ENCODE peak calls at places on chromosomes 16 and 17, in ten cellular contexts. One of them, this sample, is unnamed.

GRCh38 chr16:89476811-89477261 is 13.5 kb downstream of the ANKRD11 start:
- DNase-seq in DMS 273 treated with DMSO at 0.1 percent for 48 hours: no peak
- DNase-seq in BJ: no peak
- DNase-seq in stimulated activated CD4-positive, alpha-beta T cell treated with anti-CD3 and anti-CD28 coated beads, TNF-alpha, amount 100 ng/mL, for 48 hours: no peak
- DNase-seq in HAP-1: no peak
- DNase-seq in bronchial epithelial cell: peak
- DNase-seq in nucleus accumbens: no peak
- DNase-seq in NCI-H1694 treated with DMSO at 0.1 percent for 48 hours: no peak
- DNase-seq in T-helper 22 cell: no peak
- DNase-seq in T-cell: no peak
- DNase-seq in this sample: no peak

GRCh38 chr17:6059406-6059805 is 10.8 kb upstream of the WSCD1 start:
- DNase-seq in DMS 273 treated with DMSO at 0.1 percent for 48 hours: no peak
- DNase-seq in BJ: no peak
- DNase-seq in stimulated activated CD4-positive, alpha-beta T cell treated with anti-CD3 and anti-CD28 coated beads, TNF-alpha, amount 100 ng/mL, for 48 hours: no peak
- DNase-seq in HAP-1: no peak
- DNase-seq in bronchial epithelial cell: no peak
- DNase-seq in nucleus accumbens: no peak
- DNase-seq in NCI-H1694 treated with DMSO at 0.1 percent for 48 hours: no peak
- DNase-seq in T-helper 22 cell: no peak
- DNase-seq in T-cell: no peak
- DNase-seq in this sample: no peak

GRCh38 chr17:78253946-78254672 is 22.7 kb downstream of the TMEM235 start:
- DNase-seq in DMS 273 treated with DMSO at 0.1 percent for 48 hours: peak
- DNase-seq in BJ: peak
- DNase-seq in stimulated activated CD4-positive, alpha-beta T cell treated with anti-CD3 and anti-CD28 coated beads, TNF-alpha, amount 100 ng/mL, for 48 hours: peak
- DNase-seq in HAP-1: peak
- DNase-seq in bronchial epithelial cell: peak
- DNase-seq in nucleus accumbens: peak
- DNase-seq in NCI-H1694 treated with DMSO at 0.1 percent for 48 hours: peak
- DNase-seq in T-helper 22 cell: peak
- DNase-seq in T-cell: peak
- DNase-seq in this sample: peak

GRCh38 chr17:5758651-5759050 is 174.3 kb upstream of the NLRP1 start:
- DNase-seq in DMS 273 treated with DMSO at 0.1 percent for 48 hours: no peak
- DNase-seq in BJ: no peak
- DNase-seq in stimulated activated CD4-positive, alpha-beta T cell treated with anti-CD3 and anti-CD28 coated beads, TNF-alpha, amount 100 ng/mL, for 48 hours: no peak
- DNase-seq in HAP-1: no peak
- DNase-seq in bronchial epithelial cell: peak
- DNase-seq in nucleus accumbens: no peak
- DNase-seq in NCI-H1694 treated with DMSO at 0.1 percent for 48 hours: no peak
- DNase-seq in T-helper 22 cell: no peak
- DNase-seq in T-cell: no peak
- DNase-seq in this sample: no peak

GRCh38 chr16:29126057-29126494 is 141.2 kb downstream of the LAT start:
- DNase-seq in DMS 273 treated with DMSO at 0.1 percent for 48 hours: no peak
- DNase-seq in BJ: no peak
- DNase-seq in stimulated activated CD4-positive, alpha-beta T cell treated with anti-CD3 and anti-CD28 coated beads, TNF-alpha, amount 100 ng/mL, for 48 hours: no peak
- DNase-seq in HAP-1: no peak
- DNase-seq in bronchial epithelial cell: no peak
- DNase-seq in nucleus accumbens: no peak
- DNase-seq in NCI-H1694 treated with DMSO at 0.1 percent for 48 hours: no peak
- DNase-seq in T-helper 22 cell: no peak
- DNase-seq in T-cell: no peak
- DNase-seq in this sample: no peak

GRCh38 chr17:65515959-65516948 is 45.2 kb downstream of the AXIN2 start:
- DNase-seq in DMS 273 treated with DMSO at 0.1 percent for 48 hours: no peak
- DNase-seq in BJ: no peak
- DNase-seq in stimulated activated CD4-positive, alpha-beta T cell treated with anti-CD3 and anti-CD28 coated beads, TNF-alpha, amount 100 ng/mL, for 48 hours: no peak
- DNase-seq in HAP-1: no peak
- DNase-seq in bronchial epithelial cell: no peak
- DNase-seq in nucleus accumbens: no peak
- DNase-seq in NCI-H1694 treated with DMSO at 0.1 percent for 48 hours: no peak
- DNase-seq in T-helper 22 cell: no peak
- DNase-seq in T-cell: no peak
- DNase-seq in this sample: no peak

GRCh38 chr17:73064084-73064938 is 28.2 kb downstream of the SLC39A11 start:
- DNase-seq in DMS 273 treated with DMSO at 0.1 percent for 48 hours: peak
- DNase-seq in BJ: no peak
- DNase-seq in stimulated activated CD4-positive, alpha-beta T cell treated with anti-CD3 and anti-CD28 coated beads, TNF-alpha, amount 100 ng/mL, for 48 hours: no peak
- DNase-seq in HAP-1: no peak
- DNase-seq in bronchial epithelial cell: no peak
- DNase-seq in nucleus accumbens: no peak
- DNase-seq in NCI-H1694 treated with DMSO at 0.1 percent for 48 hours: peak
- DNase-seq in T-helper 22 cell: no peak
- DNase-seq in T-cell: no peak
- DNase-seq in this sample: no peak

GRCh38 chr17:36641331-36641876 is 40.0 kb downstream of the MRM1 start:
- DNase-seq in DMS 273 treated with DMSO at 0.1 percent for 48 hours: no peak
- DNase-seq in BJ: no peak
- DNase-seq in stimulated activated CD4-positive, alpha-beta T cell treated with anti-CD3 and anti-CD28 coated beads, TNF-alpha, amount 100 ng/mL, for 48 hours: no peak
- DNase-seq in HAP-1: no peak
- DNase-seq in bronchial epithelial cell: no peak
- DNase-seq in nucleus accumbens: no peak
- DNase-seq in NCI-H1694 treated with DMSO at 0.1 percent for 48 hours: no peak
- DNase-seq in T-helper 22 cell: no peak
- DNase-seq in T-cell: no peak
- DNase-seq in this sample: no peak

GRCh38 chr17:42354956-42355843 is 33.0 kb downstream of the STAT3 start:
- DNase-seq in DMS 273 treated with DMSO at 0.1 percent for 48 hours: no peak
- DNase-seq in BJ: no peak
- DNase-seq in stimulated activated CD4-positive, alpha-beta T cell treated with anti-CD3 and anti-CD28 coated beads, TNF-alpha, amount 100 ng/mL, for 48 hours: no peak
- DNase-seq in HAP-1: no peak
- DNase-seq in bronchial epithelial cell: no peak
- DNase-seq in nucleus accumbens: no peak
- DNase-seq in NCI-H1694 treated with DMSO at 0.1 percent for 48 hours: no peak
- DNase-seq in T-helper 22 cell: no peak
- DNase-seq in T-cell: no peak
- DNase-seq in this sample: no peak

GRCh38 chr16:75095637-75096036 is 20.9 kb downstream of the LDHD start:
- DNase-seq in DMS 273 treated with DMSO at 0.1 percent for 48 hours: no peak
- DNase-seq in BJ: no peak
- DNase-seq in stimulated activated CD4-positive, alpha-beta T cell treated with anti-CD3 and anti-CD28 coated beads, TNF-alpha, amount 100 ng/mL, for 48 hours: no peak
- DNase-seq in HAP-1: no peak
- DNase-seq in bronchial epithelial cell: no peak
- DNase-seq in nucleus accumbens: no peak
- DNase-seq in NCI-H1694 treated with DMSO at 0.1 percent for 48 hours: no peak
- DNase-seq in T-helper 22 cell: no peak
- DNase-seq in T-cell: no peak
- DNase-seq in this sample: no peak

GRCh38 chr17:58120195-58120822 is 27.9 kb upstream of the OR4D1 start:
- DNase-seq in DMS 273 treated with DMSO at 0.1 percent for 48 hours: no peak
- DNase-seq in BJ: no peak
- DNase-seq in stimulated activated CD4-positive, alpha-beta T cell treated with anti-CD3 and anti-CD28 coated beads, TNF-alpha, amount 100 ng/mL, for 48 hours: peak
- DNase-seq in HAP-1: peak
- DNase-seq in bronchial epithelial cell: peak
- DNase-seq in nucleus accumbens: no peak
- DNase-seq in NCI-H1694 treated with DMSO at 0.1 percent for 48 hours: no peak
- DNase-seq in T-helper 22 cell: no peak
- DNase-seq in T-cell: peak
- DNase-seq in this sample: peak

GRCh38 chr16:69555437-69555836 is 10.3 kb upstream of the NFAT5 start:
- DNase-seq in DMS 273 treated with DMSO at 0.1 percent for 48 hours: no peak
- DNase-seq in BJ: no peak
- DNase-seq in stimulated activated CD4-positive, alpha-beta T cell treated with anti-CD3 and anti-CD28 coated beads, TNF-alpha, amount 100 ng/mL, for 48 hours: no peak
- DNase-seq in HAP-1: no peak
- DNase-seq in bronchial epithelial cell: no peak
- DNase-seq in nucleus accumbens: no peak
- DNase-seq in NCI-H1694 treated with DMSO at 0.1 percent for 48 hours: no peak
- DNase-seq in T-helper 22 cell: no peak
- DNase-seq in T-cell: no peak
- DNase-seq in this sample: no peak

GRCh38 chr16:57759131-57759530 is 23.6 kb downstream of the KATNB1 start:
- DNase-seq in DMS 273 treated with DMSO at 0.1 percent for 48 hours: no peak
- DNase-seq in BJ: no peak
- DNase-seq in stimulated activated CD4-positive, alpha-beta T cell treated with anti-CD3 and anti-CD28 coated beads, TNF-alpha, amount 100 ng/mL, for 48 hours: no peak
- DNase-seq in HAP-1: no peak
- DNase-seq in bronchial epithelial cell: no peak
- DNase-seq in nucleus accumbens: no peak
- DNase-seq in NCI-H1694 treated with DMSO at 0.1 percent for 48 hours: no peak
- DNase-seq in T-helper 22 cell: no peak
- DNase-seq in T-cell: no peak
- DNase-seq in this sample: no peak

GRCh38 chr16:85863384-85863774 is 35.6 kb upstream of the IRF8 start:
- DNase-seq in DMS 273 treated with DMSO at 0.1 percent for 48 hours: no peak
- DNase-seq in BJ: no peak
- DNase-seq in stimulated activated CD4-positive, alpha-beta T cell treated with anti-CD3 and anti-CD28 coated beads, TNF-alpha, amount 100 ng/mL, for 48 hours: no peak
- DNase-seq in HAP-1: no peak
- DNase-seq in bronchial epithelial cell: no peak
- DNase-seq in nucleus accumbens: no peak
- DNase-seq in NCI-H1694 treated with DMSO at 0.1 percent for 48 hours: no peak
- DNase-seq in T-helper 22 cell: no peak
- DNase-seq in T-cell: no peak
- DNase-seq in this sample: no peak

GRCh38 chr16:83027973-83028372 is 401.2 kb downstream of the CDH13 start:
- DNase-seq in DMS 273 treated with DMSO at 0.1 percent for 48 hours: no peak
- DNase-seq in BJ: no peak
- DNase-seq in stimulated activated CD4-positive, alpha-beta T cell treated with anti-CD3 and anti-CD28 coated beads, TNF-alpha, amount 100 ng/mL, for 48 hours: no peak
- DNase-seq in HAP-1: no peak
- DNase-seq in bronchial epithelial cell: no peak
- DNase-seq in nucleus accumbens: no peak
- DNase-seq in NCI-H1694 treated with DMSO at 0.1 percent for 48 hours: no peak
- DNase-seq in T-helper 22 cell: no peak
- DNase-seq in T-cell: no peak
- DNase-seq in this sample: no peak

GRCh38 chr17:1888741-1889140 is 58.9 kb downstream of the RPA1 start:
- DNase-seq in DMS 273 treated with DMSO at 0.1 percent for 48 hours: no peak
- DNase-seq in BJ: no peak
- DNase-seq in stimulated activated CD4-positive, alpha-beta T cell treated with anti-CD3 and anti-CD28 coated beads, TNF-alpha, amount 100 ng/mL, for 48 hours: no peak
- DNase-seq in HAP-1: no peak
- DNase-seq in bronchial epithelial cell: no peak
- DNase-seq in nucleus accumbens: no peak
- DNase-seq in NCI-H1694 treated with DMSO at 0.1 percent for 48 hours: no peak
- DNase-seq in T-helper 22 cell: no peak
- DNase-seq in T-cell: no peak
- DNase-seq in this sample: no peak

GRCh38 chr17:43940630-43941029 is 1.6 kb downstream of the PPY start:
- DNase-seq in DMS 273 treated with DMSO at 0.1 percent for 48 hours: no peak
- DNase-seq in BJ: no peak
- DNase-seq in stimulated activated CD4-positive, alpha-beta T cell treated with anti-CD3 and anti-CD28 coated beads, TNF-alpha, amount 100 ng/mL, for 48 hours: no peak
- DNase-seq in HAP-1: peak
- DNase-seq in bronchial epithelial cell: no peak
- DNase-seq in nucleus accumbens: no peak
- DNase-seq in NCI-H1694 treated with DMSO at 0.1 percent for 48 hours: peak
- DNase-seq in T-helper 22 cell: no peak
- DNase-seq in T-cell: peak
- DNase-seq in this sample: no peak

GRCh38 chr16:11099672-11100195 is 155.4 kb downstream of the CLEC16A start:
- DNase-seq in DMS 273 treated with DMSO at 0.1 percent for 48 hours: no peak
- DNase-seq in BJ: no peak
- DNase-seq in stimulated activated CD4-positive, alpha-beta T cell treated with anti-CD3 and anti-CD28 coated beads, TNF-alpha, amount 100 ng/mL, for 48 hours: no peak
- DNase-seq in HAP-1: no peak
- DNase-seq in bronchial epithelial cell: no peak
- DNase-seq in nucleus accumbens: no peak
- DNase-seq in NCI-H1694 treated with DMSO at 0.1 percent for 48 hours: no peak
- DNase-seq in T-helper 22 cell: no peak
- DNase-seq in T-cell: no peak
- DNase-seq in this sample: no peak

GRCh38 chr17:3027786-3028532 is 35.4 kb downstream of the OR1D5 start:
- DNase-seq in DMS 273 treated with DMSO at 0.1 percent for 48 hours: no peak
- DNase-seq in BJ: no peak
- DNase-seq in stimulated activated CD4-positive, alpha-beta T cell treated with anti-CD3 and anti-CD28 coated beads, TNF-alpha, amount 100 ng/mL, for 48 hours: no peak
- DNase-seq in HAP-1: no peak
- DNase-seq in bronchial epithelial cell: no peak
- DNase-seq in nucleus accumbens: no peak
- DNase-seq in NCI-H1694 treated with DMSO at 0.1 percent for 48 hours: no peak
- DNase-seq in T-helper 22 cell: no peak
- DNase-seq in T-cell: no peak
- DNase-seq in this sample: no peak

GRCh38 chr16:1338855-1339675 is 5.6 kb downstream of the BAIAP3 start:
- DNase-seq in DMS 273 treated with DMSO at 0.1 percent for 48 hours: no peak
- DNase-seq in BJ: no peak
- DNase-seq in stimulated activated CD4-positive, alpha-beta T cell treated with anti-CD3 and anti-CD28 coated beads, TNF-alpha, amount 100 ng/mL, for 48 hours: no peak
- DNase-seq in HAP-1: no peak
- DNase-seq in bronchial epithelial cell: no peak
- DNase-seq in nucleus accumbens: no peak
- DNase-seq in NCI-H1694 treated with DMSO at 0.1 percent for 48 hours: no peak
- DNase-seq in T-helper 22 cell: no peak
- DNase-seq in T-cell: no peak
- DNase-seq in this sample: no peak

GRCh38 chr17:56808503-56808902 is 25.2 kb downstream of the C17orf67 start:
- DNase-seq in DMS 273 treated with DMSO at 0.1 percent for 48 hours: peak
- DNase-seq in BJ: no peak
- DNase-seq in stimulated activated CD4-positive, alpha-beta T cell treated with anti-CD3 and anti-CD28 coated beads, TNF-alpha, amount 100 ng/mL, for 48 hours: no peak
- DNase-seq in HAP-1: no peak
- DNase-seq in bronchial epithelial cell: peak
- DNase-seq in nucleus accumbens: no peak
- DNase-seq in NCI-H1694 treated with DMSO at 0.1 percent for 48 hours: peak
- DNase-seq in T-helper 22 cell: no peak
- DNase-seq in T-cell: no peak
- DNase-seq in this sample: no peak

GRCh38 chr16:27322858-27323780 is 9.3 kb downstream of the IL4R start:
- DNase-seq in DMS 273 treated with DMSO at 0.1 percent for 48 hours: no peak
- DNase-seq in BJ: no peak
- DNase-seq in stimulated activated CD4-positive, alpha-beta T cell treated with anti-CD3 and anti-CD28 coated beads, TNF-alpha, amount 100 ng/mL, for 48 hours: no peak
- DNase-seq in HAP-1: no peak
- DNase-seq in bronchial epithelial cell: peak
- DNase-seq in nucleus accumbens: no peak
- DNase-seq in NCI-H1694 treated with DMSO at 0.1 percent for 48 hours: no peak
- DNase-seq in T-helper 22 cell: no peak
- DNase-seq in T-cell: no peak
- DNase-seq in this sample: no peak

GRCh38 chr17:33982872-33983271 is 272.2 kb upstream of the CCL2 start:
- DNase-seq in DMS 273 treated with DMSO at 0.1 percent for 48 hours: no peak
- DNase-seq in BJ: no peak
- DNase-seq in stimulated activated CD4-positive, alpha-beta T cell treated with anti-CD3 and anti-CD28 coated beads, TNF-alpha, amount 100 ng/mL, for 48 hours: no peak
- DNase-seq in HAP-1: no peak
- DNase-seq in bronchial epithelial cell: no peak
- DNase-seq in nucleus accumbens: no peak
- DNase-seq in NCI-H1694 treated with DMSO at 0.1 percent for 48 hours: no peak
- DNase-seq in T-helper 22 cell: no peak
- DNase-seq in T-cell: no peak
- DNase-seq in this sample: no peak

GRCh38 chr16:12089492-12090161 is 113.1 kb downstream of the SNX29 start:
- DNase-seq in DMS 273 treated with DMSO at 0.1 percent for 48 hours: no peak
- DNase-seq in BJ: no peak
- DNase-seq in stimulated activated CD4-positive, alpha-beta T cell treated with anti-CD3 and anti-CD28 coated beads, TNF-alpha, amount 100 ng/mL, for 48 hours: peak
- DNase-seq in HAP-1: no peak
- DNase-seq in bronchial epithelial cell: peak
- DNase-seq in nucleus accumbens: no peak
- DNase-seq in NCI-H1694 treated with DMSO at 0.1 percent for 48 hours: no peak
- DNase-seq in T-helper 22 cell: no peak
- DNase-seq in T-cell: peak
- DNase-seq in this sample: peak

GRCh38 chr17:39360537-39360936 is 40.9 kb downstream of the FBXL20 start:
- DNase-seq in DMS 273 treated with DMSO at 0.1 percent for 48 hours: no peak
- DNase-seq in BJ: no peak
- DNase-seq in stimulated activated CD4-positive, alpha-beta T cell treated with anti-CD3 and anti-CD28 coated beads, TNF-alpha, amount 100 ng/mL, for 48 hours: no peak
- DNase-seq in HAP-1: no peak
- DNase-seq in bronchial epithelial cell: no peak
- DNase-seq in nucleus accumbens: no peak
- DNase-seq in NCI-H1694 treated with DMSO at 0.1 percent for 48 hours: no peak
- DNase-seq in T-helper 22 cell: no peak
- DNase-seq in T-cell: no peak
- DNase-seq in this sample: no peak

GRCh38 chr17:67639997-67640396 is 77.7 kb upstream of the NOL11 start:
- DNase-seq in DMS 273 treated with DMSO at 0.1 percent for 48 hours: peak
- DNase-seq in BJ: no peak
- DNase-seq in stimulated activated CD4-positive, alpha-beta T cell treated with anti-CD3 and anti-CD28 coated beads, TNF-alpha, amount 100 ng/mL, for 48 hours: no peak
- DNase-seq in HAP-1: no peak
- DNase-seq in bronchial epithelial cell: no peak
- DNase-seq in nucleus accumbens: no peak
- DNase-seq in NCI-H1694 treated with DMSO at 0.1 percent for 48 hours: peak
- DNase-seq in T-helper 22 cell: no peak
- DNase-seq in T-cell: no peak
- DNase-seq in this sample: no peak

GRCh38 chr16:30434852-30435251 is 5.0 kb upstream of the DCTPP1 start:
- DNase-seq in DMS 273 treated with DMSO at 0.1 percent for 48 hours: no peak
- DNase-seq in BJ: no peak
- DNase-seq in stimulated activated CD4-positive, alpha-beta T cell treated with anti-CD3 and anti-CD28 coated beads, TNF-alpha, amount 100 ng/mL, for 48 hours: peak
- DNase-seq in HAP-1: no peak
- DNase-seq in bronchial epithelial cell: peak
- DNase-seq in nucleus accumbens: no peak
- DNase-seq in NCI-H1694 treated with DMSO at 0.1 percent for 48 hours: no peak
- DNase-seq in T-helper 22 cell: no peak
- DNase-seq in T-cell: no peak
- DNase-seq in this sample: no peak

GRCh38 chr16:46813611-46814010 is 17.4 kb downstream of the C16orf87 start:
- DNase-seq in DMS 273 treated with DMSO at 0.1 percent for 48 hours: no peak
- DNase-seq in BJ: no peak
- DNase-seq in stimulated activated CD4-positive, alpha-beta T cell treated with anti-CD3 and anti-CD28 coated beads, TNF-alpha, amount 100 ng/mL, for 48 hours: no peak
- DNase-seq in HAP-1: no peak
- DNase-seq in bronchial epithelial cell: no peak
- DNase-seq in nucleus accumbens: no peak
- DNase-seq in NCI-H1694 treated with DMSO at 0.1 percent for 48 hours: no peak
- DNase-seq in T-helper 22 cell: no peak
- DNase-seq in T-cell: no peak
- DNase-seq in this sample: no peak